ENCODE peak calls at places on chromosomes 12 and 14, in nine cellular contexts. I is PC-3; S is RWPE1; E is stimulated activated CD8-positive, alpha-beta memory T cell treated with anti-CD3 and anti-CD28 coated beads, Interleukin-12 subunit alpha, Interleukin-12 subunit beta, amount 100 ng/mL, for 4 hours; R is fibroblast of pulmonary artery; N is DMS153; K is activated gamma-delta T cell treated with Interleukin-2 at 50 U/mL for 16 hours; U is neural progenitor cell; A is NCI-H748 treated with DMSO at 0.1 percent for 48 hours. F is an unnamed sample.
A peak's percentile ranks its signal among the peaks of the same experiment; 100 is the strongest.

GRCh38 chr12:56267443-56268071 is 815 bp downstream of the COQ10A start:
- DNase-seq in S (no peak), U (peak; percentile 57), A (no peak), I (no peak), R (no peak), N (no peak), K (no peak), E (no peak), F (peak; percentile 39)

GRCh38 chr14:99158646-99159165 is 113.3 kb downstream of the BCL11B start:
- DNase-seq in E (no peak), S (no peak), I (no peak), R (no peak), K (no peak), A (no peak), U (no peak), N (no peak), F (no peak)

GRCh38 chr12:52537101-52537500 is 15.8 kb downstream of the KRT71 start:
- DNase-seq in U (no peak), A (no peak), S (no peak), I (no peak), K (no peak), N (no peak), E (no peak), R (no peak), F (no peak)

GRCh38 chr12:19779393-19780056 is 340.2 kb downstream of the AEBP2 start:
- DNase-seq in S (no peak), A (no peak), U (peak; percentile 64), E (no peak), N (no peak), K (no peak), I (no peak), R (peak; percentile 35), F (no peak)

GRCh38 chr12:13487326-13487725 is 290.8 kb downstream of the EMP1 start:
- DNase-seq in R (no peak), E (no peak), N (no peak), S (no peak), I (no peak), K (no peak), U (no peak), A (no peak), F (no peak)

GRCh38 chr12:106590601-106591000 is 7.8 kb downstream of the RFX4 start:
- DNase-seq in A (no peak), I (no peak), U (no peak), N (no peak), K (no peak), E (no peak), R (no peak), S (no peak), F (no peak)

GRCh38 chr14:105329411-105330200 is 15.1 kb downstream of the PACS2 start:
- DNase-seq in E (no peak), N (no peak), U (no peak), I (no peak), K (no peak), A (no peak), S (no peak), R (no peak), F (no peak)

GRCh38 chr14:65263161-65263788 is 149.3 kb upstream of the FUT8 start:
- DNase-seq in N (no peak), A (no peak), R (peak; percentile 34), E (no peak), S (no peak), U (no peak), K (no peak), I (peak; percentile 65), F (no peak)

F was measured in mucosa of descending colon.